ENCODE peak calls at places on chromosomes 5 and 9, in six cellular contexts. One of them, this sample, is unnamed.

GRCh38 chr9:75086443-75087278 is 1.3 kb downstream of the NMRK1 start:
- DNase-seq in tibial nerve: no peak
- DNase-seq in Peyer's patch: no peak
- DNase-seq in HepG2: peak; percentile 39
- DNase-seq in body of pancreas: peak; percentile 39
- DNase-seq in lower leg skin: no peak
- DNase-seq in this sample: no peak

GRCh38 chr5:170499621-170500020 is 4.2 kb upstream of the KCNIP1 start:
- DNase-seq in tibial nerve: no peak
- DNase-seq in Peyer's patch: no peak
- DNase-seq in HepG2: no peak
- DNase-seq in body of pancreas: no peak
- DNase-seq in lower leg skin: no peak
- DNase-seq in this sample: no peak

GRCh38 chr5:143384865-143385657 is 18.4 kb downstream of the NR3C1 start:
- DNase-seq in tibial nerve: no peak
- DNase-seq in Peyer's patch: no peak
- DNase-seq in HepG2: no peak
- DNase-seq in body of pancreas: no peak
- DNase-seq in lower leg skin: no peak
- DNase-seq in this sample: peak; percentile 15

GRCh38 chr5:55037046-55037771 is 13.2 kb downstream of the GZMK start:
- DNase-seq in tibial nerve: no peak
- DNase-seq in Peyer's patch: no peak
- DNase-seq in HepG2: no peak
- DNase-seq in body of pancreas: no peak
- DNase-seq in lower leg skin: no peak
- DNase-seq in this sample: no peak

GRCh38 chr9:80867731-80868130 is 821.6 kb downstream of the TLE1 start:
- DNase-seq in tibial nerve: no peak
- DNase-seq in Peyer's patch: no peak
- DNase-seq in HepG2: no peak
- DNase-seq in body of pancreas: no peak
- DNase-seq in lower leg skin: no peak
- DNase-seq in this sample: no peak

GRCh38 chr5:154873791-154874331 is 15.4 kb downstream of the CNOT8 start:
- DNase-seq in tibial nerve: no peak
- DNase-seq in Peyer's patch: no peak
- DNase-seq in HepG2: no peak
- DNase-seq in body of pancreas: no peak
- DNase-seq in lower leg skin: no peak
- DNase-seq in this sample: no peak

GRCh38 chr5:36079200-36079761 is 12.6 kb upstream of the UGT3A2 start:
- DNase-seq in tibial nerve: peak; percentile 32
- DNase-seq in Peyer's patch: no peak
- DNase-seq in HepG2: peak; percentile 55
- DNase-seq in body of pancreas: peak; percentile 38
- DNase-seq in lower leg skin: no peak
- DNase-seq in this sample: peak; percentile 69

GRCh38 chr9:106878943-106879916 is 16.3 kb downstream of the ZNF462 start:
- DNase-seq in tibial nerve: peak; percentile 15
- DNase-seq in Peyer's patch: no peak
- DNase-seq in HepG2: no peak
- DNase-seq in body of pancreas: peak; percentile 74
- DNase-seq in lower leg skin: peak; percentile 87
- DNase-seq in this sample: no peak

GRCh38 chr9:90642570-90643539 is at the start of gene DIRAS2:
- DNase-seq in tibial nerve: no peak
- DNase-seq in Peyer's patch: peak; percentile 88
- DNase-seq in HepG2: no peak
- DNase-seq in body of pancreas: peak; percentile 87
- DNase-seq in lower leg skin: no peak
- DNase-seq in this sample: no peak

GRCh38 chr5:35009657-35010056 is 38.1 kb downstream of the AGXT2 start:
- DNase-seq in tibial nerve: no peak
- DNase-seq in Peyer's patch: no peak
- DNase-seq in HepG2: no peak
- DNase-seq in body of pancreas: no peak
- DNase-seq in lower leg skin: no peak
- DNase-seq in this sample: no peak

GRCh38 chr5:395921-396714 is 46.9 kb upstream of the EXOC3 start:
- DNase-seq in tibial nerve: no peak
- DNase-seq in Peyer's patch: no peak
- DNase-seq in HepG2: no peak
- DNase-seq in body of pancreas: no peak
- DNase-seq in lower leg skin: peak; percentile 82
- DNase-seq in this sample: no peak

GRCh38 chr9:4167728-4168127 is 132.1 kb downstream of the GLIS3 start:
- DNase-seq in tibial nerve: no peak
- DNase-seq in Peyer's patch: no peak
- DNase-seq in HepG2: no peak
- DNase-seq in body of pancreas: no peak
- DNase-seq in lower leg skin: no peak
- DNase-seq in this sample: no peak

GRCh38 chr9:22044583-22044982 is 35.5 kb upstream of the CDKN2B start:
- DNase-seq in tibial nerve: no peak
- DNase-seq in Peyer's patch: no peak
- DNase-seq in HepG2: no peak
- DNase-seq in body of pancreas: no peak
- DNase-seq in lower leg skin: no peak
- DNase-seq in this sample: no peak

GRCh38 chr5:118933703-118934102 is 54.6 kb downstream of the DTWD2 start:
- DNase-seq in tibial nerve: no peak
- DNase-seq in Peyer's patch: no peak
- DNase-seq in HepG2: no peak
- DNase-seq in body of pancreas: no peak
- DNase-seq in lower leg skin: no peak
- DNase-seq in this sample: no peak

GRCh38 chr5:118937393-118938061 is 50.8 kb downstream of the DTWD2 start:
- DNase-seq in tibial nerve: no peak
- DNase-seq in Peyer's patch: no peak
- DNase-seq in HepG2: peak; percentile 43
- DNase-seq in body of pancreas: peak; percentile 38
- DNase-seq in lower leg skin: no peak
- DNase-seq in this sample: no peak

DNA sequence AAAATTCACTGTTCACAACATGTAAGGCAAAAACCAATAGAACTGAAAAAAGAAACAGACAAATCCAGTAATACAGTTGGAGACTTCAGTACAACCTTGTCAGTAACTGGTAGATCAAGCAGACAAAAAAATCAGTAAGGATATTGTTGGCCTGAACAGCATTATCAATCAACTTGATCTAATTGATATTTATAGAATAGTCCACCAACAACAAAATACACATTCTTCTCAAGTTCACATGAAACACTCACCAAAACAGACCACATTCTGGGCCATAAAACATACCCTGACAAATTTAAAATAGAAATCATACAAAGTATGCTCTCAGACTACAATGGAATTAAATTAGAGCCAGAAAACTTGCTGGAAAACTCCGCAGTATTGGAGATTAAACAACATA is 56.8 kb downstream of the DTWD2 start:
- DNase-seq in tibial nerve: no peak
- DNase-seq in Peyer's patch: no peak
- DNase-seq in HepG2: no peak
- DNase-seq in body of pancreas: no peak
- DNase-seq in lower leg skin: no peak
- DNase-seq in this sample: no peak
- TF ChIP-seq POLR2A in tibial nerve: no peak
- TF ChIP-seq POLR2A in Peyer's patch: no peak
- TF ChIP-seq POLR2A in HepG2: no peak
- TF ChIP-seq POLR2A in body of pancreas: no peak
- TF ChIP-seq POLR2A in lower leg skin: no peak
- TF ChIP-seq POLR2A in this sample: no peak

GRCh38 chr5:69217732-69218568 is 16.7 kb upstream of the CDK7 start:
- DNase-seq in tibial nerve: peak; percentile 97
- DNase-seq in Peyer's patch: peak; percentile 99
- DNase-seq in HepG2: peak; percentile 88
- DNase-seq in body of pancreas: peak; percentile 98
- DNase-seq in lower leg skin: peak; percentile 99
- DNase-seq in this sample: peak; percentile 94
- TF ChIP-seq POLR2A in tibial nerve: peak; percentile 88
- TF ChIP-seq POLR2A in Peyer's patch: peak; percentile 90
- TF ChIP-seq POLR2A in HepG2: peak; percentile 86
- TF ChIP-seq POLR2A in body of pancreas: peak; percentile 91
- TF ChIP-seq POLR2A in lower leg skin: no peak
- TF ChIP-seq POLR2A in this sample: peak; percentile 93

DNA sequence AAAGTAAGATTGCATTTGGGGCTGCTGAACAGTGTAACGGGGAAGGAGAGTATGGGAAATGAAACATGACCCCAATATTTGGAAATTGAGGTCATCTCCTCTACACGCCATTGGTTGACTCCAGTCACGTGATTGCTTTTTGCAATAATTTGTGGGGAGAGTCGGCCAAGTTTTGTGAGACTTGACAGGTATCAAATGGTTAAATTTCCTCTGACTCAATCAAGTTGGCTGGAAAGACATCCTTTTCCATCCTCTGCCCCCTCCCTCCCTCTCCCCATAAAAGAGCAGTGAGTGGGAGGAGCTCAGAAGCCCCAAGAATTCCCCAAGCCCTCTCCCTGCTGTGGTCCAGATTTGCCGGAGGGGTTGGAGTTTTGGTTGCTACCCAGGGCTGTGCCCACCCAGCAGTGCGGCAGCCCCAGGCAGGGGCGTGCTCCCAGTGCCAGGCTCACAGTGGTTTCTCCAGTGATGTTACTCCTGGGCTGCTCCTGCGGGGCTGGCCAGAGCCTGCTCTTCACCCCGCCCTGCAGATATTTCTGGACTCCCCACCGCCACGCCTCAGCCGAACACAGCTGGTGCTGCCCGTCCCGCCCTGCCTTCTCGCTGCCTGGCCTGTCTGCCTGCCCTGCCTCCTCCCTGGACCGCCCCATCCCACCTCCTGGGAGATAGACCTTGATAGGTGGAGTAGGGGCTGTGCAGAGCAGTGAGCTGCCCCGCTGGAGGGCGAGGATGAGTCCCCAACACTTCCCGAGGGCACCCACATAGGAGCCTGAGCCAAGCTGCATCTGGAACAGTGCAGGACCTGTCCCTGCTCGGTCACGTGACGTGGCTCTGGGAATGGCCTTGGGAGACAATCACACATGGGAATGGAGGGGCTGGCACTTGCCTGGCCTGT is 3.4 kb downstream of the COL5A1 start:
- DNase-seq in tibial nerve: peak; percentile 97
- DNase-seq in Peyer's patch: no peak
- DNase-seq in HepG2: no peak
- DNase-seq in body of pancreas: peak; percentile 57
- DNase-seq in lower leg skin: peak; percentile 94
- DNase-seq in this sample: no peak
- TF ChIP-seq POLR2A in tibial nerve: no peak
- TF ChIP-seq POLR2A in Peyer's patch: no peak
- TF ChIP-seq POLR2A in HepG2: no peak
- TF ChIP-seq POLR2A in body of pancreas: no peak
- TF ChIP-seq POLR2A in lower leg skin: no peak
- TF ChIP-seq POLR2A in this sample: no peak

GRCh38 chr9:136052433-136052880 is 42.6 kb downstream of the NACC2 start:
- DNase-seq in tibial nerve: no peak
- DNase-seq in Peyer's patch: peak; percentile 65
- DNase-seq in HepG2: peak; percentile 15
- DNase-seq in body of pancreas: peak; percentile 46
- DNase-seq in lower leg skin: peak; percentile 84
- DNase-seq in this sample: no peak
- TF ChIP-seq POLR2A in tibial nerve: no peak
- TF ChIP-seq POLR2A in Peyer's patch: no peak
- TF ChIP-seq POLR2A in HepG2: no peak
- TF ChIP-seq POLR2A in body of pancreas: peak; percentile 16
- TF ChIP-seq POLR2A in lower leg skin: no peak
- TF ChIP-seq POLR2A in this sample: no peak

This sample was measured in erythroblast.